ENCODE peak calls at places on chromosomes 2 and 18, in nine cellular contexts. X, S, M, E, A, G, K, R and J are unnamed samples.

GRCh38 chr2:36271266-36271665 is 84.3 kb upstream of the CRIM1 start:
- DNase-seq in R (no peak), X (no peak), M (no peak), E (no peak), A (no peak), S (no peak), G (no peak), K (no peak), J (no peak)

GRCh38 chr2:215833531-215834162 is 179.7 kb downstream of the MREG start:
- DNase-seq in R (no peak), G (peak), X (peak), S (no peak), A (no peak), K (peak), E (no peak), M (no peak), J (peak)

GRCh38 chr2:30714811-30715709 is 92.2 kb downstream of the CAPN13 start:
- DNase-seq in A (no peak), K (peak), G (no peak), E (no peak), R (no peak), X (no peak), M (peak), S (peak), J (no peak)

GRCh38 chr2:200454839-200455801 is 54.7 kb downstream of the KCTD18 start:
- DNase-seq in A (no peak), K (peak), E (no peak), R (no peak), X (peak), M (peak), G (peak), S (no peak), J (peak)

GRCh38 chr18:34280653-34281052 is 55.9 kb upstream of the NOL4 start:
- DNase-seq in M (no peak), K (no peak), G (no peak), A (no peak), S (no peak), X (no peak), E (no peak), R (no peak), J (no peak)

GRCh38 chr2:103235283-103235682 is 473.5 kb downstream of the TMEM182 start:
- DNase-seq in G (no peak), S (no peak), A (no peak), M (no peak), E (no peak), K (no peak), X (no peak), R (no peak), J (no peak)

GRCh38 chr2:2466534-2466933 is 135.5 kb upstream of the MYT1L start:
- DNase-seq in R (no peak), M (no peak), K (no peak), E (no peak), A (no peak), S (no peak), X (no peak), G (no peak), J (no peak)

GRCh38 chr2:160484859-160485520 is 8.6 kb downstream of the RBMS1 start:
- DNase-seq in E (no peak), X (no peak), K (no peak), R (no peak), G (no peak), S (no peak), M (no peak), A (no peak), J (no peak)

GRCh38 chr2:216678813-216679657 is 16.3 kb downstream of the IGFBP5 start:
- DNase-seq in A (no peak), K (no peak), X (no peak), G (no peak), M (no peak), E (no peak), S (peak), R (no peak), J (no peak)

GRCh38 chr18:11857177-11857887 is 6.1 kb downstream of the CHMP1B start:
- DNase-seq in X (peak), K (peak), S (peak), G (peak), A (no peak), E (peak), R (no peak), M (no peak), J (peak)

GRCh38 chr2:137508739-137509384 is 455.4 kb upstream of the HNMT start:
- DNase-seq in K (no peak), X (no peak), A (no peak), G (peak), R (no peak), S (no peak), M (no peak), E (no peak), J (no peak)

GRCh38 chr2:9693138-9693520 is 62.3 kb upstream of the YWHAQ start:
- DNase-seq in G (no peak), S (peak), K (peak), X (peak), M (peak), A (no peak), R (no peak), E (peak), J (peak)

GRCh38 chr2:108330971-108331370 is 42.3 kb downstream of the SULT1C2 start:
- DNase-seq in G (no peak), K (no peak), R (no peak), A (no peak), X (no peak), S (no peak), M (no peak), E (no peak), J (no peak)

GRCh38 chr2:68190991-68191731 is 33.5 kb downstream of the PNO1 start:
- DNase-seq in X (peak), G (peak), M (no peak), S (no peak), A (no peak), K (peak), E (no peak), R (no peak), J (peak)

GRCh38 chr2:156619021-156619539 is 182.9 kb downstream of the GPD2 start:
- DNase-seq in A (no peak), G (no peak), M (no peak), R (no peak), X (no peak), E (no peak), K (no peak), S (no peak), J (no peak)

GRCh38 chr2:23452853-23453420 is 68.0 kb downstream of the KLHL29 start:
- DNase-seq in E (no peak), A (no peak), S (peak), K (peak), M (peak), X (peak), R (no peak), G (no peak), J (peak)

GRCh38 chr18:36532394-36532793 is 234.9 kb downstream of the FHOD3 start:
- DNase-seq in A (no peak), K (peak), E (no peak), G (peak), M (no peak), S (no peak), X (peak), R (no peak), J (peak)

GRCh38 chr2:20593072-20594034 is 57.5 kb downstream of the HS1BP3 start:
- DNase-seq in G (peak), A (no peak), E (peak), X (peak), R (no peak), K (peak), M (no peak), S (peak), J (peak)

GRCh38 chr2:215900203-215900611 is 113.1 kb downstream of the MREG start:
- DNase-seq in K (peak), R (no peak), A (no peak), S (no peak), X (peak), E (no peak), G (peak), M (no peak), J (peak)

GRCh38 chr2:156331572-156332451 is 709 bp downstream of the NR4A2 start:
- DNase-seq in G (peak), X (peak), A (no peak), M (peak), E (peak), K (peak), S (peak), R (peak), J (peak)

GRCh38 chr2:141513853-141514252 is 617.0 kb downstream of the LRP1B start:
- DNase-seq in G (no peak), E (no peak), S (no peak), R (no peak), A (no peak), K (peak), X (no peak), M (peak), J (no peak)